ENCODE peak calls at places on chromosomes 11 and 22, in six cellular contexts. A is activated naive CD4-positive, alpha-beta T cell; N is IMR-90; T is NCI-H1930; M is stimulated activated CD4-positive, alpha-beta T cell treated with anti-CD3 and anti-CD28 coated beads, Interleukin-4, amount 100 ng/mL, for 4 hours; W is memory B cell. E is an unnamed sample.

GRCh38 chr11:99601179-99601578 is 580.4 kb downstream of the CNTN5 start:
- DNase-seq in T (no peak), N (no peak), A (no peak), M (no peak), W (no peak), E (no peak)

GRCh38 chr22:37196539-37197450 is 8.7 kb upstream of the C1QTNF6 start:
- DNase-seq in W (no peak), T (no peak), A (no peak), N (peak), M (no peak), E (no peak)

GRCh38 chr11:114061053-114062049 is 1.8 kb downstream of the ZBTB16 start:
- DNase-seq in A (no peak), N (no peak), W (no peak), M (no peak), T (no peak), E (no peak)

GRCh38 chr11:78666675-78667129 is 92.0 kb upstream of the NARS2 start:
- DNase-seq in N (peak), A (no peak), M (no peak), T (no peak), W (no peak), E (no peak)

GRCh38 chr11:44633641-44634040 is 68.2 kb downstream of the CD82 start:
- DNase-seq in N (no peak), A (no peak), T (no peak), W (no peak), M (no peak), E (no peak)

GRCh38 chr11:83097671-83098070 is 26.0 kb upstream of the RAB30 start:
- DNase-seq in N (peak), A (no peak), W (no peak), M (no peak), T (no peak), E (no peak)

GRCh38 chr11:14336507-14337503 is 22.2 kb downstream of the RRAS2 start:
- DNase-seq in M (no peak), T (no peak), N (peak), A (no peak), W (no peak), E (no peak)

GRCh38 chr11:78810489-78811090 is 235.9 kb upstream of the NARS2 start:
- DNase-seq in M (no peak), N (no peak), W (no peak), T (no peak), A (no peak), E (no peak)

GRCh38 chr11:66291706-66292542 is at the start of gene TMEM151A:
- DNase-seq in A (no peak), W (no peak), T (peak), M (peak), N (no peak), E (no peak)

GRCh38 chr11:123419720-123420466 is 10.2 kb upstream of the GRAMD1B start:
- DNase-seq in W (no peak), T (no peak), N (no peak), A (no peak), M (no peak), E (no peak)

GRCh38 chr11:64874308-64874707 is 4.1 kb downstream of the EHD1 start:
- DNase-seq in W (no peak), N (peak), M (no peak), T (no peak), A (no peak), E (peak)

GRCh38 chr11:74162688-74163467 is 7.9 kb downstream of the C2CD3 start:
- DNase-seq in A (no peak), W (no peak), N (no peak), T (no peak), M (no peak), E (no peak)

GRCh38 chr11:32152821-32153220 is 61.9 kb downstream of the RCN1 start:
- DNase-seq in W (no peak), A (no peak), T (no peak), N (no peak), M (no peak), E (no peak)

GRCh38 chr11:13335319-13335718 is 57.7 kb downstream of the BMAL1 start:
- DNase-seq in W (peak), A (peak), T (no peak), M (peak), N (peak), E (peak)

GRCh38 chr22:23815781-23816551 is 22.8 kb downstream of the DERL3 start:
- DNase-seq in W (no peak), T (no peak), M (no peak), N (no peak), A (no peak), E (no peak)

GRCh38 chr11:31106326-31106725 is 263.2 kb downstream of the DCDC1 start:
- DNase-seq in W (no peak), M (no peak), T (peak), A (no peak), N (no peak), E (no peak)